ENCODE peak calls at places on chromosomes 6 and 20, in five cellular contexts. E is foreskin fibroblast, P is hepatocyte, U is mucosa of descending colon, C is RWPE1. V is an unnamed sample.

GRCh38 chr20:61935926-61936700 is 129.6 kb downstream of the TAF4 start:
- DNase-seq in C (no peak), P (no peak), U (no peak), E (no peak), V (no peak)

GRCh38 chr6:56637640-56638039 is 5.0 kb downstream of the DST start:
- DNase-seq in E (peak), P (peak), U (peak), C (peak), V (peak)

GRCh38 chr6:11918021-11918738 is 93.9 kb upstream of the HIVEP1 start:
- DNase-seq in U (peak), E (peak), C (no peak), P (peak), V (peak)

GRCh38 chr6:116596815-116597214 is 19.5 kb upstream of the RSPH4A start:
- DNase-seq in E (peak), U (no peak), P (peak), C (no peak), V (no peak)

GRCh38 chr20:12152996-12153395 is 235.3 kb downstream of the BTBD3 start:
- DNase-seq in E (peak), U (no peak), C (no peak), P (no peak), V (peak)

GRCh38 chr6:105892577-105893262 is 193.4 kb upstream of the PRDM1 start:
- DNase-seq in P (peak), U (no peak), C (no peak), E (no peak), V (no peak)

GRCh38 chr6:6834356-6835342 is 246.1 kb downstream of the LY86 start:
- DNase-seq in P (no peak), C (no peak), E (no peak), U (no peak), V (no peak)

GRCh38 chr6:156557269-156557885 is 219.8 kb upstream of the ARID1B start:
- DNase-seq in U (peak), C (no peak), E (no peak), P (peak), V (no peak)

GRCh38 chr20:36093025-36093803 is 61.3 kb upstream of the EPB41L1 start:
- DNase-seq in P (peak), C (no peak), E (peak), U (peak), V (no peak)

GRCh38 chr6:166275714-166276166 is 32.5 kb downstream of the PRR18 start:
- DNase-seq in U (peak), E (peak), P (peak), C (peak), V (no peak)

GRCh38 chr6:145548941-145549652 is 186.2 kb downstream of the EPM2A start:
- DNase-seq in E (peak), P (no peak), C (no peak), U (no peak), V (no peak)

GRCh38 chr20:25248501-25249172 is 752 bp downstream of the PYGB start:
- DNase-seq in U (no peak), C (peak), E (peak), P (peak), V (no peak)

GRCh38 chr6:41451039-41451438 is 95.1 kb upstream of the FOXP4 start:
- DNase-seq in P (peak), U (peak), C (no peak), E (peak), V (no peak)

GRCh38 chr6:111113731-111114438 is 26.6 kb downstream of the SLC16A10 start:
- DNase-seq in C (no peak), E (peak), P (peak), U (no peak), V (no peak)

GRCh38 chr6:16405349-16405865 is 167.0 kb downstream of the GMPR start:
- DNase-seq in C (no peak), P (no peak), U (peak), E (no peak), V (no peak)

GRCh38 chr20:46179811-46180326 is 61.8 kb downstream of the CD40 start:
- DNase-seq in E (no peak), C (no peak), U (no peak), P (no peak), V (no peak)

DNA sequence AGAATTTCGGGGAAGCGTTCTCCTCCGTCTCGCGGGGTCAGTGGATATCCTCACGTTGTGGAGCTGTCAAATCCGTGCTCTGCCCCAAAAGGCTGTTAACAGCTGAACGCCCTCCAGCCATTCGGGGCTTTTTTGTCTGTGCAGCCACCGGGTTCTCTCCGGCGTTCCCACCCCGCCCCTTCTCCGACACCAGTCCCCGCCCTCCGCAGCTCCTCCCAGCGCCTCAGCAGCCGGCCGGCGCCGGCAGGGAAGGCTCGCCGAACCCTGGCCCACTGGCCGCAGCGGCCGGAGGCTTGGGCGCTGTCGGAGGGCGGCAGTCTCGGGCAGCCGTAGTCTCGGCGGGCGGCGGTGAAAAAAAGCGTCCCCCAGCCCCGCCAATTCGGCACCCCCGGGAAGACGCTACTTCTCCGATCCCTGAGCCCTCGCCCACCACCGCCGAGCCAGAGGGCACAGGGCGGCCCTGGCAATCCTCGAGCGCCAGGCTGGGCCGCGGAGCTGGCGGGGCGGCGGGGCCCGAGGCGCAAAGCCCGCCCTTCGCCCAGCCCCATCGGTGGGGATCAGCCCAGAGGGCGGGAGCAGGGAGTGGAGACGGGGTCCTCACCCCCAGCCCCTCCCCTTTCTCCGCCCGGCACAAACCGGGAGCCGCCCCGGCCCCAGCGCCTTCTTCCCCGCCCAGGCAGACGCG is at the start of gene SESN1:
- DNase-seq in E (peak), U (peak), P (peak), C (peak), V (peak)
- TF ChIP-seq CTCF in E (no peak), U (no peak), P (no peak), C (no peak), V (no peak)

GRCh38 chr6:138403801-138404665 is at the start of gene HEBP2:
- DNase-seq in E (peak), C (peak), P (peak), U (peak), V (peak)

GRCh38 chr6:138401960-138402832 is 1.8 kb upstream of the HEBP2 start:
- DNase-seq in U (no peak), C (no peak), E (no peak), P (no peak), V (no peak)

GRCh38 chr6:138402833-138403187 is 1.2 kb upstream of the HEBP2 start:
- DNase-seq in U (no peak), P (no peak), E (no peak), C (no peak), V (no peak)

GRCh38 chr6:138404666-138405337 is 779 bp downstream of the HEBP2 start:
- DNase-seq in U (peak), E (peak), C (no peak), P (peak), V (no peak)

GRCh38 chr6:138403324-138403800 is 661 bp upstream of the HEBP2 start:
- DNase-seq in U (peak), P (peak), E (peak), C (peak), V (no peak)
- TF ChIP-seq CTCF in U (no peak), P (peak), E (peak), C (no peak), V (peak)

GRCh38 chr6:35801148-35801547 is 4.0 kb upstream of the LHFPL5 start:
- DNase-seq in U (no peak), P (no peak), C (no peak), E (no peak), V (no peak)

GRCh38 chr6:35810831-35811698 is 5.9 kb downstream of the LHFPL5 start:
- DNase-seq in C (peak), P (peak), U (no peak), E (peak), V (no peak)

GRCh38 chr6:35808688-35809087 is 3.5 kb downstream of the LHFPL5 start:
- DNase-seq in C (peak), P (no peak), U (no peak), E (no peak), V (no peak)

DNA sequence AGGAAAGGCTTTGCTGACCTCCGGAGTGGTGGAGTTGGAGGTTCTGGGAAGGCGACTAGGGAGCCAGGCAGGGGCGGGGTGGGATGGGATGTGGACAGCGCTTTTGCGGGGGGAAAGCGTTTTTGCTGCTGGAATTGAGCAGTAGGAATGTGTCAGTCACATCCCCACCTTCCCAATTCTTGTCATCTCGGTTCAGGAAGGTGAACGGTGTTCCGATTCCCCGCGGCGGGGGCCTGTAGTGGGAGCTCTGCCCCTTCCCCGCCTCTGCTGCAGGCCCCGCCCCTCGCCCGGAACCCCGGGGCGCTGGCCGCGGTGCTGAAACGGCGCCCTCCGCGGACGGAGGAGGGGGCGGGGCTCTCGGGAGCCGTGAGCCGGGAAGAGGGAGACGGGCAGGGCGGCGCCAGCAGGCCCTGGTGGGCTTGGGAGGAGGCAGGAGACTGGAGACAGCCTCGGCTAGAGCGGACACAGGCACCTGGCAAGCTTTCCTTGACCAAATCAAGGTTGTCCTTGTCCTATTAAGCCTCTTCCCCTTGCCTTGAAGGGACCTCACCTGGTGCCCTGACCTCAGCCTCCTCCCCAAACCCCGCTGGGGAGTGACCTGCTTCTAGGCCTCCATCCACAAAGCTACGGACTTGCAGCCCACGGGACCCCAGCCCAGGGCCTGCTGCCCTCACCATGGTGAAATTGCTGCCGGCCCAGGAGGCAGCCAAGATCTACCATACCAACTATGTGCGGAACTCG is at the start of gene LHFPL5:
- DNase-seq in E (peak), C (peak), P (peak), U (peak), V (no peak)
- TF ChIP-seq CTCF in E (no peak), C (no peak), P (no peak), U (no peak), V (no peak)

DNA sequence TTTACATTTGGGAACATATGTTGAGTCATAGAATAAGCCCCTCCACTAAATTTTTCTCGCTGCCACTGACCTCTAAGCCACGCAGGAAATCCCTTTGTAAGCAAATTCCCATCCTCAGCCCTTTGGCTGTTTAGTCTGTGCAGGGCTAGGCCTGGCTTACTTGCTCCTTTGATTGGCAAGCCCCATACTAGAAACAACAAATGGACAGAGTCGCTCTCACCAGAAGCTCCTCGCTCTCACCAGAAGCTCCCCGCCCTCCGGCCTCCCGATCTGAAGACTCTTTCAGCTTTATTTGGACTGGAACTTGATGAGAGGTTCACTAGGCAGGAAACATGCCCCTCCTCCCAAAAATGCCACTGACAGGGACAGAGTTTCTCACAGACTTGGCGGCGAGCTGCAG is 149.2 kb upstream of the EXOC2 start:
- DNase-seq in P (no peak), E (no peak), U (peak), C (no peak), V (no peak)
- TF ChIP-seq CTCF in P (no peak), E (no peak), U (no peak), C (no peak), V (no peak)

DNA sequence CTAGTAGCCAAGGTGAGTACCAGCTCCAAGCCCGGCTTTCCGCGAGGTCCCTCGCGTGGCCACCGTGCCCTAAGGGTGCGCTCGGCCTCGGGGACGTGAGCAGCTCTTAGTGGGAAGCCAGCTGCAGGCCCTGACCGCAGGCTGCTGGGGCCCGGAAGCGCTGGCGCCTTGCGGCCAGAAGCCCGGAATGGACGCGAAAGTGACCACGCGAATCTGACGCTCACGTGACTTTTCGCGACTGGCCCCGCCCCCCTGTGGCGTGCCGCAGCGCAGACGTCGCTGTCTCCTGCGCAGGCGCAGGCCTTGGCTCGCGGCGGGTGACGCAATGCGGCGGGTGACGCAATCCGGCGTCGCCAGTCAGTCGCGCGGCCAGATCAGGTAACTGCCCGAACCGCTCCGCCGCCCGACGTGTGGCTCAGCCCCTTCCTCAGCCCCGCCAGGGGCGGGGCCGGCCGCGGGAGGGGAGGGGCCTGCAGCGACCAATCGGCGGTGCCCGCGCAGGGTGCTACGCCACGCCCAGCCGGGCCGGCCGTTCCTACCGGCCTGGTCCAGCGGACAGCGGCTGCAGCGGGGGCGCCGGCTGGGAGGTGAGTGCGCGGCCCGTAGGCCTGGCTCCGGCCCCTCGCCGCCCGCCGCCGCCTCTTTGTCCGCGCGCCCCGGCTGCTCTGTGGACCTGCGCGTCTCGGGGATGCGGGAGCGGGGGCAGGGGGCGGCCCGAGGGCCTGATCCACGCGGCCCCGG is at the start of gene GZF1:
- DNase-seq in P (peak), U (peak), E (peak), C (peak), V (peak)
- TF ChIP-seq CTCF in P (peak), U (peak), E (no peak), C (no peak), V (no peak)

DNA sequence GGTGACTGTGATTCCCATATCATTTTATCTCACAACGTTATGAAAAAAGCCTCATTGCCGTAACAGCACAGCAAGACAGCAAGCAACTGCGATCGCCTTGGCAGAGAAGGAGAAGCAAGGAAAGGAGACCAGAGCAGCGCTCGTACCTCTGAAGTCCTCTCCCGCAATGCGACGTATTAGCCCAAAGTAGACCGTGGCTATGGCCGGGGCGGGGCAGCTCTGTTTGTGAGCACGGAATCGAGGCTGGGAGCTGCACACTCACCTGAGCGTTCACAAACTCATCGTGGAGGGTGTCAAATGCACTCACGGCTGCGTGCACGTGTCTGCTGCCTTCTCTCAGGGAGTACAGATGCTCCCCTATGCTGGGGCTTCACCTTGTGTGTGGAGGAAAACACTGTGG is 76.1 kb downstream of the YTHDF1 start:
- DNase-seq in E (no peak), C (no peak), P (no peak), U (no peak), V (no peak)
- TF ChIP-seq CTCF in E (no peak), C (no peak), P (no peak), U (no peak), V (no peak)

DNA sequence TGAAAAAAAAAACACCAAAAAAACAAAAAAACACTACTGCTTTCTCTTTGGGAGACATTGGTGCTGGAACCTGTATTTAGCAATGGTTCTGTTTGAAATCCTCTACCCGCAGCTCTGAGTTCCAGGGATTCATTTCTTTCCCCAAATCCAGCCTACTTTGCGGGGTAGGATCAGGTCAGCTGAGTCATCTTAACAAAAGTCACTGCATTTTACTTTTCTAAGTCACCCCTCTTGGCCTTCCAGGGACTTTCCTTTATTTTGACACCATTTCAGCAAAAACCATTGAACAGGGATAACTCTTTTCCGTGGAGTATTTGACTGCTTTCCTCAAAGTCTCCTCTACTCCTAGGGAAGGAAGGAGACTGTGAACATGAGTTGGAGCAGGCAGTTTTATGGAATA is 837.6 kb downstream of the MAFB start:
- DNase-seq in C (no peak), P (no peak), E (peak), U (no peak), V (no peak)
- TF ChIP-seq CTCF in C (no peak), P (no peak), E (no peak), U (no peak), V (no peak)

DNA sequence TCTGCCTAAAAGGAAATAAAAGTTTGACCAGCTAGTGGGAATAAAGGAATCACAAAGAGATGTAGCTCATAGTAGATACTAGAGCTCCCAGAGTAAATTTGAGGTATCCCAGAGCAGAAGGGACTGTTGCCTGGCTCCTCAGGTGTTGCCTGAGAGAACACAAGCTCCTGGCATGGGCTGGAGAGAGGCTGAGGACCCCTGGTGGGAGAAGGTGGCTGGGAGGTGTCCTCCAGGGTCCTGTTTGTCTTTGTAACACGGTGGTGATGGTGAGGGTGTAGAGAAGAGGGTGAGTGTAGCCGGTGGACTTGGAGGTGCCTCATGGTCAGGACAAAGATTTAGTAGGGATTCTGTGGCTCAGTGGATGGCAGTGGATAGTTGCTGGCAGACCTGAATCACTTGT is 28.1 kb upstream of the NNAT start:
- DNase-seq in E (no peak), C (no peak), U (no peak), P (no peak), V (no peak)
- TF ChIP-seq CTCF in E (no peak), C (no peak), U (no peak), P (no peak), V (no peak)

DNA sequence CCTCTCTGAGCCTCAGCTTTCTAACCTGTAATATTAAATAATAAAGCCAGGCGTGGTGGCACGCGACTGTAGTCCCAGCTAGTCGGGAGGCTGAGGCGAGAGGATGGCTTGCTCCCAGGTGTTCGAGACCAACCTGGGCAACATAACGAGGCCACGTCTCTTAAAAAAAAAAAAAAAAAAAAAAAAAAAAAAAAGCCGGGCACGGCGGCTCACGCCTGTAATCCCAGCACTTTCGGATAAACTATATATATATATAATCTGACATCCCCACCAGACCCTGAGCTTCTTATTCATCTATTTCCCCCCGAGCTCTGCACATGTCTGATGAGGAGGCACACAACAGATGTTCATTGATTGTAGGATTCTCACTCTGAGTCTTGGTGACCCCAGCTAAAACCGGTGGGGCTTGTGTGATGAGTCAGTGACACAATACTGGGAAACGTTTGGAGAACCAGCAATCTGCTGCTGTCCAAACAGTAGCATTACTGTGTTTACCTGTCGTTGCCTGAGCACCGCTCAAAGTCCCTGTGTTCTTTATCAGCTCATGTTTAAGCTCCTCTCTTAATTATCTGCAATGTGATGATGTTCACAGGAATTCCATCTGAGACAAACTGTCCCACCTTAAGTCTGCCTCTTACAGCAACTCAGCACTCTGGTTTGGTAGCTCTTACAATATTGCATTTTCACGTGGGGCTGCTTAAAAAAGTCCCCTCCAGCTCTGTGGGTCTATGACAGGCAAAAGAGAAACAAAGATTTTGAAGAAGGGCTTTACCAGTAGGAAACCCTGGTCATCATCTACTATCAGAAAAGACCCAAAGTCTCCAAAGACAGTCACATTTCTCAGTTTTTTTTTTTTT is 1.0 kb upstream of the SPATA2 start:
- DNase-seq in U (peak), P (peak), C (peak), E (no peak), V (no peak)
- TF ChIP-seq CTCF in U (no peak), P (no peak), C (no peak), E (no peak), V (no peak)

V was measured in AG09319.